ENCODE peak calls at places on chromosome 17, in eight cellular contexts. One of them, this sample, is unnamed.

GRCh38 chr17:71987634-71988033 is 133.2 kb upstream of the SOX9 start:
- DNase-seq in body of pancreas: no peak
- DNase-seq in uterus: no peak
- DNase-seq in gastrocnemius medialis: peak
- DNase-seq in heart left ventricle: no peak
- DNase-seq in breast epithelium: no peak
- DNase-seq in HCT116: no peak
- DNase-seq in lower leg skin: no peak
- DNase-seq in this sample: no peak

GRCh38 chr17:6245301-6245810 is 175.2 kb downstream of the WSCD1 start:
- DNase-seq in body of pancreas: no peak
- DNase-seq in uterus: no peak
- DNase-seq in gastrocnemius medialis: no peak
- DNase-seq in heart left ventricle: no peak
- DNase-seq in breast epithelium: no peak
- DNase-seq in HCT116: no peak
- DNase-seq in lower leg skin: no peak
- DNase-seq in this sample: no peak

GRCh38 chr17:16873654-16874035 is 98.3 kb downstream of the TNFRSF13B start:
- DNase-seq in body of pancreas: no peak
- DNase-seq in uterus: no peak
- DNase-seq in gastrocnemius medialis: no peak
- DNase-seq in heart left ventricle: no peak
- DNase-seq in breast epithelium: no peak
- DNase-seq in HCT116: no peak
- DNase-seq in lower leg skin: peak
- DNase-seq in this sample: peak

GRCh38 chr17:73934696-73935095 is 268.8 kb upstream of the RPL38 start:
- DNase-seq in body of pancreas: no peak
- DNase-seq in uterus: no peak
- DNase-seq in gastrocnemius medialis: no peak
- DNase-seq in heart left ventricle: no peak
- DNase-seq in breast epithelium: no peak
- DNase-seq in HCT116: no peak
- DNase-seq in lower leg skin: no peak
- DNase-seq in this sample: peak

GRCh38 chr17:148757-149156 is 11.4 kb downstream of the SCGB1C2 start:
- DNase-seq in body of pancreas: peak
- DNase-seq in uterus: no peak
- DNase-seq in gastrocnemius medialis: no peak
- DNase-seq in heart left ventricle: peak
- DNase-seq in breast epithelium: no peak
- DNase-seq in HCT116: no peak
- DNase-seq in lower leg skin: no peak
- DNase-seq in this sample: no peak

GRCh38 chr17:69250641-69251040 is 22.0 kb upstream of the ABCA10 start:
- DNase-seq in body of pancreas: no peak
- DNase-seq in uterus: no peak
- DNase-seq in gastrocnemius medialis: no peak
- DNase-seq in heart left ventricle: no peak
- DNase-seq in breast epithelium: no peak
- DNase-seq in HCT116: no peak
- DNase-seq in lower leg skin: no peak
- DNase-seq in this sample: no peak

GRCh38 chr17:57585341-57586098 is 159.6 kb downstream of the CCDC182 start:
- DNase-seq in body of pancreas: no peak
- DNase-seq in uterus: no peak
- DNase-seq in gastrocnemius medialis: no peak
- DNase-seq in heart left ventricle: no peak
- DNase-seq in breast epithelium: no peak
- DNase-seq in HCT116: no peak
- DNase-seq in lower leg skin: no peak
- DNase-seq in this sample: no peak

GRCh38 chr17:40194821-40195220 is 17.6 kb downstream of the RAPGEFL1 start:
- DNase-seq in body of pancreas: no peak
- DNase-seq in uterus: no peak
- DNase-seq in gastrocnemius medialis: no peak
- DNase-seq in heart left ventricle: no peak
- DNase-seq in breast epithelium: no peak
- DNase-seq in HCT116: no peak
- DNase-seq in lower leg skin: no peak
- DNase-seq in this sample: no peak

GRCh38 chr17:83081561-83082201 is 2.3 kb downstream of the METRNL start:
- DNase-seq in body of pancreas: no peak
- DNase-seq in uterus: no peak
- DNase-seq in gastrocnemius medialis: no peak
- DNase-seq in heart left ventricle: no peak
- DNase-seq in breast epithelium: no peak
- DNase-seq in HCT116: no peak
- DNase-seq in lower leg skin: peak
- DNase-seq in this sample: no peak

GRCh38 chr17:73311781-73312641 is at the start of gene CDC42EP4:
- DNase-seq in body of pancreas: peak
- DNase-seq in uterus: peak
- DNase-seq in gastrocnemius medialis: peak
- DNase-seq in heart left ventricle: peak
- DNase-seq in breast epithelium: peak
- DNase-seq in HCT116: peak
- DNase-seq in lower leg skin: peak
- DNase-seq in this sample: peak

GRCh38 chr17:65434251-65434650 is 127.2 kb downstream of the AXIN2 start:
- DNase-seq in body of pancreas: no peak
- DNase-seq in uterus: no peak
- DNase-seq in gastrocnemius medialis: no peak
- DNase-seq in heart left ventricle: no peak
- DNase-seq in breast epithelium: no peak
- DNase-seq in HCT116: no peak
- DNase-seq in lower leg skin: no peak
- DNase-seq in this sample: no peak

GRCh38 chr17:7839890-7840260 is 5.9 kb downstream of the KDM6B start:
- DNase-seq in body of pancreas: no peak
- DNase-seq in uterus: no peak
- DNase-seq in gastrocnemius medialis: no peak
- DNase-seq in heart left ventricle: no peak
- DNase-seq in breast epithelium: no peak
- DNase-seq in HCT116: no peak
- DNase-seq in lower leg skin: peak
- DNase-seq in this sample: no peak

GRCh38 chr17:76472258-76472645 is 4.8 kb downstream of the AANAT start:
- DNase-seq in body of pancreas: no peak
- DNase-seq in uterus: no peak
- DNase-seq in gastrocnemius medialis: no peak
- DNase-seq in heart left ventricle: no peak
- DNase-seq in breast epithelium: no peak
- DNase-seq in HCT116: no peak
- DNase-seq in lower leg skin: no peak
- DNase-seq in this sample: no peak

GRCh38 chr17:66580601-66581385 is 254.1 kb upstream of the CACNG5 start:
- DNase-seq in body of pancreas: no peak
- DNase-seq in uterus: peak
- DNase-seq in gastrocnemius medialis: no peak
- DNase-seq in heart left ventricle: no peak
- DNase-seq in breast epithelium: peak
- DNase-seq in HCT116: no peak
- DNase-seq in lower leg skin: no peak
- DNase-seq in this sample: no peak

GRCh38 chr17:16262201-16262600 is 45.2 kb downstream of the PIGL start:
- DNase-seq in body of pancreas: no peak
- DNase-seq in uterus: no peak
- DNase-seq in gastrocnemius medialis: no peak
- DNase-seq in heart left ventricle: no peak
- DNase-seq in breast epithelium: no peak
- DNase-seq in HCT116: no peak
- DNase-seq in lower leg skin: no peak
- DNase-seq in this sample: no peak

GRCh38 chr17:59627770-59628171 is 8.1 kb downstream of the CLTC start:
- DNase-seq in body of pancreas: no peak
- DNase-seq in uterus: no peak
- DNase-seq in gastrocnemius medialis: no peak
- DNase-seq in heart left ventricle: no peak
- DNase-seq in breast epithelium: no peak
- DNase-seq in HCT116: no peak
- DNase-seq in lower leg skin: no peak
- DNase-seq in this sample: no peak

GRCh38 chr17:41451154-41451728 is 10.5 kb upstream of the KRT38 start:
- DNase-seq in body of pancreas: no peak
- DNase-seq in uterus: no peak
- DNase-seq in gastrocnemius medialis: no peak
- DNase-seq in heart left ventricle: no peak
- DNase-seq in breast epithelium: no peak
- DNase-seq in HCT116: no peak
- DNase-seq in lower leg skin: no peak
- DNase-seq in this sample: no peak

GRCh38 chr17:18039535-18040286 is 503 bp downstream of the GID4 start:
- DNase-seq in body of pancreas: peak
- DNase-seq in uterus: peak
- DNase-seq in gastrocnemius medialis: no peak
- DNase-seq in heart left ventricle: peak
- DNase-seq in breast epithelium: peak
- DNase-seq in HCT116: no peak
- DNase-seq in lower leg skin: peak
- DNase-seq in this sample: no peak

GRCh38 chr17:41987642-41988041 is 21.0 kb downstream of the CNP start:
- DNase-seq in body of pancreas: no peak
- DNase-seq in uterus: no peak
- DNase-seq in gastrocnemius medialis: no peak
- DNase-seq in heart left ventricle: no peak
- DNase-seq in breast epithelium: no peak
- DNase-seq in HCT116: no peak
- DNase-seq in lower leg skin: peak
- DNase-seq in this sample: no peak

GRCh38 chr17:17505610-17506171 is 9.5 kb upstream of the RASD1 start:
- DNase-seq in body of pancreas: no peak
- DNase-seq in uterus: no peak
- DNase-seq in gastrocnemius medialis: no peak
- DNase-seq in heart left ventricle: no peak
- DNase-seq in breast epithelium: no peak
- DNase-seq in HCT116: no peak
- DNase-seq in lower leg skin: no peak
- DNase-seq in this sample: no peak

GRCh38 chr17:69900101-69900500 is 174.9 kb upstream of the KCNJ16 start:
- DNase-seq in body of pancreas: no peak
- DNase-seq in uterus: no peak
- DNase-seq in gastrocnemius medialis: no peak
- DNase-seq in heart left ventricle: no peak
- DNase-seq in breast epithelium: no peak
- DNase-seq in HCT116: no peak
- DNase-seq in lower leg skin: no peak
- DNase-seq in this sample: no peak

GRCh38 chr17:62727916-62728672 is 80.0 kb downstream of the MARCHF10 start:
- DNase-seq in body of pancreas: no peak
- DNase-seq in uterus: no peak
- DNase-seq in gastrocnemius medialis: no peak
- DNase-seq in heart left ventricle: no peak
- DNase-seq in breast epithelium: no peak
- DNase-seq in HCT116: no peak
- DNase-seq in lower leg skin: peak
- DNase-seq in this sample: no peak
- TF ChIP-seq CTCF in body of pancreas: no peak
- TF ChIP-seq CTCF in uterus: no peak
- TF ChIP-seq CTCF in gastrocnemius medialis: no peak
- TF ChIP-seq CTCF in heart left ventricle: peak
- TF ChIP-seq CTCF in breast epithelium: no peak
- TF ChIP-seq CTCF in HCT116: peak
- TF ChIP-seq CTCF in lower leg skin: no peak
- TF ChIP-seq CTCF in this sample: no peak

GRCh38 chr17:43090022-43090421 is 35.1 kb downstream of the BRCA1 start:
- DNase-seq in body of pancreas: no peak
- DNase-seq in uterus: no peak
- DNase-seq in gastrocnemius medialis: no peak
- DNase-seq in heart left ventricle: no peak
- DNase-seq in breast epithelium: no peak
- DNase-seq in HCT116: no peak
- DNase-seq in lower leg skin: no peak
- DNase-seq in this sample: no peak

GRCh38 chr17:43094129-43094834 is 30.9 kb downstream of the BRCA1 start:
- DNase-seq in body of pancreas: no peak
- DNase-seq in uterus: no peak
- DNase-seq in gastrocnemius medialis: no peak
- DNase-seq in heart left ventricle: no peak
- DNase-seq in breast epithelium: no peak
- DNase-seq in HCT116: no peak
- DNase-seq in lower leg skin: no peak
- DNase-seq in this sample: no peak

DNA sequence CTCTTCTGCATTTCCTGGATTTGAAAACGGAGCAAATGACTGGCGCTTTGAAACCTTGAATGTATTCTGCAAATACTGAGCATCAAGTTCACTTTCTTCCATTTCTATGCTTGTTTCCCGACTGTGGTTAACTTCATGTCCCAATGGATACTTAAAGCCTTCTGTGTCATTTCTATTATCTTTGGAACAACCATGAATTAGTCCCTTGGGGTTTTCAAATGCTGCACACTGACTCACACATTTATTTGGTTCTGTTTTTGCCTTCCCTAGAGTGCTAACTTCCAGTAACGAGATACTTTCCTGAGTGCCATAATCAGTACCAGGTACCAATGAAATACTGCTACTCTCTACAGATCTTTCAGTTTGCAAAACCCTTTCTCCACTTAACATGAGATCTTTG is 32.3 kb downstream of the BRCA1 start:
- DNase-seq in body of pancreas: no peak
- DNase-seq in uterus: no peak
- DNase-seq in gastrocnemius medialis: no peak
- DNase-seq in heart left ventricle: no peak
- DNase-seq in breast epithelium: no peak
- DNase-seq in HCT116: no peak
- DNase-seq in lower leg skin: no peak
- DNase-seq in this sample: no peak
- TF ChIP-seq POLR2A in body of pancreas: no peak
- TF ChIP-seq POLR2A in uterus: no peak
- TF ChIP-seq POLR2A in gastrocnemius medialis: no peak
- TF ChIP-seq POLR2A in heart left ventricle: no peak
- TF ChIP-seq POLR2A in breast epithelium: no peak
- TF ChIP-seq POLR2A in HCT116: no peak
- TF ChIP-seq POLR2A in lower leg skin: no peak
- TF ChIP-seq POLR2A in this sample: no peak

DNA sequence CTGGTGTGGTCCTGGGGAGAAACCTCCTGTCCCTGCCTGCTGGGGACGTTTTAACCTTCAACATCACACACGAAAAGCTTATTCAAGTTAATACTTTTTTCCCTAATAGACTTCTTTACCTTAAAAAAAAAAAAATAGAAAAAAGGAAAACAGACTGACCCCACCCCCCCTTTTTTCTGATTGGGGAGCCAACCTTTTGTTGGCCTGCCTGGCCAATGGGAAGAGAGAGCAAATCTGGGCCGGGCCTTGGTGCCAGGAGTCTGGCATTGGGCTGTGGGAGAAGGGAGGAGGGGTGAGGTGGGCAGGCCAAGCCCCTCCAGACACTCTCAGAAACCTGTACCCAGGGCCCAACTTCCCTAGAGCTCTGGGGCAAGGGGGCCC is 3.0 kb downstream of the CBX8 start:
- DNase-seq in body of pancreas: no peak
- DNase-seq in uterus: no peak
- DNase-seq in gastrocnemius medialis: no peak
- DNase-seq in heart left ventricle: no peak
- DNase-seq in breast epithelium: no peak
- DNase-seq in HCT116: peak
- DNase-seq in lower leg skin: no peak
- DNase-seq in this sample: no peak
- TF ChIP-seq CTCF in body of pancreas: no peak
- TF ChIP-seq CTCF in uterus: no peak
- TF ChIP-seq CTCF in gastrocnemius medialis: no peak
- TF ChIP-seq CTCF in heart left ventricle: no peak
- TF ChIP-seq CTCF in breast epithelium: no peak
- TF ChIP-seq CTCF in HCT116: no peak
- TF ChIP-seq CTCF in lower leg skin: no peak
- TF ChIP-seq CTCF in this sample: no peak

GRCh38 chr17:74981979-74982662 is 5.3 kb upstream of the CDR2L start:
- DNase-seq in body of pancreas: peak
- DNase-seq in uterus: peak
- DNase-seq in gastrocnemius medialis: no peak
- DNase-seq in heart left ventricle: peak
- DNase-seq in breast epithelium: peak
- DNase-seq in HCT116: peak
- DNase-seq in lower leg skin: peak
- DNase-seq in this sample: no peak
- TF ChIP-seq POLR2A in body of pancreas: peak
- TF ChIP-seq POLR2A in uterus: peak
- TF ChIP-seq POLR2A in gastrocnemius medialis: peak
- TF ChIP-seq POLR2A in heart left ventricle: peak
- TF ChIP-seq POLR2A in breast epithelium: peak
- TF ChIP-seq POLR2A in HCT116: peak
- TF ChIP-seq POLR2A in lower leg skin: no peak
- TF ChIP-seq POLR2A in this sample: peak